ENCODE peak calls at places on chromosomes 12 and 14, in nine cellular contexts. E, Q, P, J, K, A, W, C and X are unnamed samples.

GRCh38 chr14:59969319-59969718 is 49.4 kb downstream of the LRRC9 start:
- DNase-seq in E (no peak), Q (no peak), P (no peak), J (peak), K (peak), A (no peak), W (no peak), C (no peak), X (no peak)

GRCh38 chr12:82329508-82329907 is 28.7 kb downstream of the CCDC59 start:
- DNase-seq in E (no peak), Q (no peak), P (no peak), J (peak), K (no peak), A (no peak), W (no peak), C (no peak), X (no peak)

GRCh38 chr12:57896139-57896436 is 45.3 kb upstream of the ATP23 start:
- DNase-seq in E (no peak), Q (no peak), P (no peak), J (no peak), K (peak), A (no peak), W (no peak), C (no peak), X (no peak)

GRCh38 chr12:22687677-22688076 is 62.7 kb downstream of the ETNK1 start:
- DNase-seq in E (no peak), Q (no peak), P (no peak), J (peak), K (peak), A (peak), W (no peak), C (no peak), X (no peak)

GRCh38 chr12:96204381-96204780 is 10.2 kb downstream of the ELK3 start:
- DNase-seq in E (no peak), Q (no peak), P (no peak), J (no peak), K (no peak), A (no peak), W (no peak), C (no peak), X (no peak)

GRCh38 chr14:104559769-104560585 is 19.6 kb upstream of the C14orf180 start:
- DNase-seq in E (no peak), Q (no peak), P (no peak), J (no peak), K (no peak), A (no peak), W (no peak), C (no peak), X (no peak)

GRCh38 chr12:88417531-88417930 is 162.7 kb downstream of the KITLG start:
- DNase-seq in E (no peak), Q (no peak), P (no peak), J (no peak), K (no peak), A (no peak), W (no peak), C (no peak), X (no peak)

GRCh38 chr12:81797100-81797499 is 38.0 kb upstream of the PPFIA2 start:
- DNase-seq in E (no peak), Q (no peak), P (no peak), J (peak), K (peak), A (no peak), W (no peak), C (no peak), X (no peak)

GRCh38 chr12:122965851-122966742 is at the start of gene ABCB9:
- DNase-seq in E (peak), Q (peak), P (peak), J (peak), K (peak), A (peak), W (peak), C (peak), X (peak)

GRCh38 chr14:54730156-54730961 is 163.4 kb downstream of the SAMD4A start:
- DNase-seq in E (no peak), Q (no peak), P (no peak), J (no peak), K (peak), A (peak), W (no peak), C (no peak), X (no peak)

GRCh38 chr12:2011641-2012607 is 7.7 kb upstream of the DCP1B start:
- DNase-seq in E (no peak), Q (no peak), P (no peak), J (no peak), K (no peak), A (no peak), W (no peak), C (no peak), X (no peak)

GRCh38 chr12:24630446-24630845 is 318.5 kb downstream of the BCAT1 start:
- DNase-seq in E (no peak), Q (no peak), P (no peak), J (no peak), K (no peak), A (no peak), W (no peak), C (no peak), X (no peak)

GRCh38 chr12:124581299-124581698 is 13.9 kb upstream of the NCOR2 start:
- DNase-seq in E (no peak), Q (no peak), P (no peak), J (peak), K (peak), A (no peak), W (peak), C (no peak), X (no peak)

GRCh38 chr14:35539969-35540368 is 6.0 kb downstream of the INSM2 start:
- DNase-seq in E (no peak), Q (no peak), P (no peak), J (no peak), K (no peak), A (peak), W (no peak), C (no peak), X (no peak)

GRCh38 chr12:47888127-47888819 is 16.5 kb downstream of the VDR start:
- DNase-seq in E (no peak), Q (no peak), P (no peak), J (no peak), K (no peak), A (no peak), W (no peak), C (no peak), X (no peak)

GRCh38 chr14:91876492-91876891 is 9.2 kb upstream of the TC2N start:
- DNase-seq in E (no peak), Q (no peak), P (no peak), J (no peak), K (no peak), A (no peak), W (no peak), C (no peak), X (no peak)

GRCh38 chr12:97650242-97650641 is 187.6 kb downstream of the RMST start:
- DNase-seq in E (no peak), Q (no peak), P (no peak), J (peak), K (no peak), A (no peak), W (no peak), C (no peak), X (no peak)

GRCh38 chr12:43737646-43738045 is 20.9 kb downstream of the PUS7L start:
- DNase-seq in E (no peak), Q (no peak), P (no peak), J (no peak), K (peak), A (no peak), W (no peak), C (no peak), X (no peak)

GRCh38 chr14:28635387-28635786 is 131.2 kb upstream of the FOXG1 start:
- DNase-seq in E (peak), Q (no peak), P (peak), J (peak), K (peak), A (peak), W (no peak), C (no peak), X (no peak)

GRCh38 chr14:32331227-32331597 is 2.1 kb downstream of the AKAP6 start:
- DNase-seq in E (no peak), Q (no peak), P (no peak), J (no peak), K (no peak), A (no peak), W (no peak), C (no peak), X (no peak)

GRCh38 chr12:125382896-125383295 is 317.7 kb downstream of the AACS start:
- DNase-seq in E (no peak), Q (no peak), P (no peak), J (no peak), K (no peak), A (no peak), W (no peak), C (no peak), X (no peak)

GRCh38 chr14:76546426-76547221 is 170.7 kb downstream of the ESRRB start:
- DNase-seq in E (peak), Q (no peak), P (peak), J (peak), K (no peak), A (peak), W (peak), C (no peak), X (peak)

GRCh38 chr12:93537769-93538168 is 34.7 kb upstream of the SOCS2 start:
- DNase-seq in E (no peak), Q (no peak), P (no peak), J (no peak), K (no peak), A (no peak), W (no peak), C (no peak), X (no peak)

GRCh38 chr14:105212541-105213305 is 31.6 kb upstream of the NUDT14 start:
- DNase-seq in E (no peak), Q (no peak), P (no peak), J (no peak), K (no peak), A (no peak), W (no peak), C (no peak), X (peak)

GRCh38 chr12:27523642-27524488 is at the start of gene PPFIBP1:
- DNase-seq in E (peak), Q (peak), P (peak), J (peak), K (peak), A (peak), W (peak), C (peak), X (peak)

GRCh38 chr14:95260537-95261440 is 58.9 kb downstream of the CLMN start:
- DNase-seq in E (no peak), Q (no peak), P (no peak), J (peak), K (peak), A (peak), W (peak), C (peak), X (no peak)

GRCh38 chr14:99744873-99745224 is 48.4 kb upstream of the EML1 start:
- DNase-seq in E (no peak), Q (no peak), P (no peak), J (no peak), K (no peak), A (no peak), W (no peak), C (no peak), X (no peak)

GRCh38 chr12:110780448-110780847 is 37.8 kb upstream of the PPP1CC start:
- DNase-seq in E (no peak), Q (no peak), P (no peak), J (no peak), K (no peak), A (no peak), W (no peak), C (no peak), X (no peak)

GRCh38 chr14:51242545-51243490 is 2.8 kb downstream of the TMX1 start:
- DNase-seq in E (peak), Q (no peak), P (no peak), J (no peak), K (no peak), A (no peak), W (no peak), C (no peak), X (peak)

GRCh38 chr14:95206534-95206933 is 49.2 kb upstream of the DICER1 start:
- DNase-seq in E (no peak), Q (no peak), P (no peak), J (no peak), K (no peak), A (no peak), W (no peak), C (no peak), X (no peak)

GRCh38 chr14:68770051-68770450 is 22.8 kb downstream of the ZFP36L1 start:
- DNase-seq in E (no peak), Q (no peak), P (no peak), J (no peak), K (no peak), A (no peak), W (no peak), C (peak), X (peak)

GRCh38 chr14:75650253-75651058 is 10.2 kb downstream of the ERG28 start:
- DNase-seq in E (no peak), Q (no peak), P (no peak), J (no peak), K (no peak), A (no peak), W (no peak), C (no peak), X (no peak)

GRCh38 chr12:79988368-79988767 is 53.5 kb upstream of the PPP1R12A start:
- DNase-seq in E (no peak), Q (no peak), P (no peak), J (no peak), K (peak), A (no peak), W (no peak), C (no peak), X (no peak)

GRCh38 chr12:50282581-50283229 is 615 bp downstream of the LIMA1 start:
- DNase-seq in E (no peak), Q (peak), P (peak), J (peak), K (peak), A (no peak), W (no peak), C (no peak), X (no peak)

GRCh38 chr14:100747021-100747586 is 20.4 kb downstream of the DLK1 start:
- DNase-seq in E (no peak), Q (no peak), P (no peak), J (peak), K (peak), A (no peak), W (peak), C (peak), X (no peak)

GRCh38 chr14:21346532-21347135 is 37.2 kb downstream of the SUPT16H start:
- DNase-seq in E (no peak), Q (no peak), P (no peak), J (no peak), K (no peak), A (no peak), W (no peak), C (no peak), X (no peak)

GRCh38 chr14:56386024-56386423 is 193.6 kb upstream of the TMEM260 start:
- DNase-seq in E (no peak), Q (no peak), P (no peak), J (no peak), K (no peak), A (no peak), W (no peak), C (no peak), X (no peak)

GRCh38 chr14:56394826-56395543 is 184.6 kb upstream of the TMEM260 start:
- DNase-seq in E (no peak), Q (no peak), P (no peak), J (no peak), K (no peak), A (no peak), W (no peak), C (no peak), X (no peak)

DNA sequence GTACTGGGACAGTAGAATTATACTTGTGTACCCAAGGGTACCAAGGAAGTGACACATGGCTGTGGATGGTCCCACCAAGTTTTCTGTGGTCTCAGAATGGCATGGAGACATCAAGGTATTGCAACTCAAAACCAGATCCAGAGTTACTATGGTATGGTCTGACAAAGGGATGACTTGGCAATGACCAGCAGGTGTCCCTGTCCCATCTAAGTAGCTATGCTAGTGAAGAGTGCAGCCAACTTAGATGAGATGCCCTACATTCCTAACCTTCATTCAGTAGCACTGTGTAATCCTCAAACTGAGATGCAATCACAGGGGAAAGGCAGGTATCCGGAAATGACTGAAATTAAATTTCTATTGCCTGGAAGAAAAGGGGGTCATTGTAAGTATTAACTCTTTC is 188.7 kb upstream of the TMEM260 start:
- DNase-seq in E (no peak), Q (no peak), P (no peak), J (no peak), K (no peak), A (no peak), W (no peak), C (no peak), X (no peak)
- TF ChIP-seq CTCF in E (no peak), Q (no peak), P (no peak), J (no peak), K (no peak), A (no peak), W (no peak), C (no peak), X (no peak)

GRCh38 chr12:64611430-64612286 is 1.4 kb downstream of the RASSF3 start:
- DNase-seq in E (peak), Q (peak), P (peak), J (peak), K (peak), A (no peak), W (no peak), C (peak), X (peak)

GRCh38 chr12:64610660-64611429 is 550 bp downstream of the RASSF3 start:
- DNase-seq in E (peak), Q (peak), P (peak), J (peak), K (peak), A (peak), W (no peak), C (peak), X (peak)

GRCh38 chr12:64610092-64610659 is at the start of gene RASSF3:
- DNase-seq in E (peak), Q (peak), P (peak), J (peak), K (peak), A (peak), W (no peak), C (peak), X (peak)

GRCh38 chr12:64609543-64610091 is 678 bp upstream of the RASSF3 start:
- DNase-seq in E (no peak), Q (no peak), P (peak), J (no peak), K (peak), A (no peak), W (no peak), C (no peak), X (no peak)

DNA sequence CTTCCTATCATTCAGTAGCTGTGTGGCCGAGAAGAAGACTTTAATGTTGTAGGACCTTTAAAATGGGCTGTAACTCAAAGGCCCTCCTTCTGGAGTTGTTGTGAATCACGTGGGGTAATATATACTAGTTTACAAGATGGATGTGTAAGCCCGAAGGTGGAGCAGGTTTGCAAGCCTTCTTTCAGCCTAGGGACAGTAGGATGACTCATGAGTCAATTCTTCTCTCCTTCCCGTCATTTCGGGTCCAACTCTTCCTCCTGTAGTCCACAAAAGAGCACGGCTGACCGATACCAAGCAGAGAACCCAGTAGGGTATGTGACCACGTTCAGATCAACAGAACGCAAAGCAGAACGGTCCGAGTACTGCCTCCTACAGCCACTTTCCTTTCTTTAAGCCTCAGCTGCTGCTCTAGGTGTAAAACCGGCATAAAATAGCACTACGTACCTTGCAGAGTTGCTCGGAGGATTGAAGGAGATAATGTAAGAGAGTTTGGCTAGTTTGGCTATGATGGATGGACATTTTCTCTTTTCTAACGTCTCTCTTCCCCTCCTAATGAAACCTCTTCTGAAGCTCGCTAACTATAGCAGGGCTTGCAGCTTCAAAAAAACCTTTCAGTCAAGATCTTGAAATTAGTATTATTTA is 1.3 kb upstream of the RASSF3 start:
- DNase-seq in E (peak), Q (no peak), P (peak), J (peak), K (peak), A (peak), W (peak), C (no peak), X (no peak)
- TF ChIP-seq CTCF in E (no peak), Q (no peak), P (no peak), J (no peak), K (peak), A (peak), W (no peak), C (no peak), X (no peak)

GRCh38 chr12:31820832-31821231 is 92.0 kb upstream of the AMN1 start:
- DNase-seq in E (no peak), Q (no peak), P (no peak), J (no peak), K (no peak), A (no peak), W (no peak), C (no peak), X (no peak)
- TF ChIP-seq CTCF in E (no peak), Q (no peak), P (no peak), J (no peak), K (no peak), A (no peak), W (no peak), C (no peak), X (no peak)

DNA sequence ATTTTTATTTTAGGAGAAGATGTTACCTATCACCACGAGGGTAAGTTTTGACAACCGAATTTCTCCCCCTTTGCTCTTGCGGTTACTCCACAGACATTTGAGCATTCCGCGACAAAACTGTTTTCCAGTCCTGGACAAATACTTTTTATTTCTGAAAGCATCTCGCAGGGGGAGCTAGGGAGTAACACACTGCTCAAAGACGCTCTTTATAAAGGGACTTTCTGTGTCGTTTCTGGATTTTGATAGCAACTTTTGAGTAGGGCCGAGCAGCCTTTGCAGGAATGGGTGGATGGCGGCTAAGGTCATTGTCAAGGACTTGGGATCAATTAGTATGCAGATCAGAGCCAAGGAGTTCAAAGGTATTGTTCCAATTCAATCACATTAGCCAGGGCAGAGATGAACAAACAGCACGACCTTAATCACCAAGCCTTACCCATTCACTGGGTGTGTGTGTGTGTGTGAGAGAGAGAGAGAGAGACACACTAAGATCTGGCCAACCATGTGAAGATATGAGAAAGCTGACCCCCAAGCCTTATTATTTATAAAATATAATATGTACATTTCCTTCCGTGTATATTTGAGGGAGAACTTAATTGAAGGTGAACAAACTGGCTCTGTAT is 613.6 kb downstream of the VRK1 start:
- DNase-seq in E (no peak), Q (no peak), P (no peak), J (no peak), K (no peak), A (no peak), W (no peak), C (no peak), X (no peak)
- TF ChIP-seq CTCF in E (no peak), Q (no peak), P (no peak), J (no peak), K (no peak), A (no peak), W (no peak), C (no peak), X (no peak)

GRCh38 chr14:61188936-61189808 is 92.0 kb downstream of the TMEM30B start:
- DNase-seq in E (peak), Q (peak), P (peak), J (no peak), K (peak), A (peak), W (no peak), C (no peak), X (peak)
- TF ChIP-seq CTCF in E (peak), Q (peak), P (no peak), J (no peak), K (peak), A (peak), W (peak), C (peak), X (no peak)